ENCODE peak calls at places on chromosome 20, in nine cellular contexts. R is left lung, B is AG04449, Z is stomach, P is fibroblast of lung, F is Peyer's patch, H is pancreas, L is testis, U is heart right ventricle. O is an unnamed sample.

GRCh38 chr20:3932277-3933073 is 43.3 kb downstream of the PANK2 start:
- DNase-seq in B (no peak), R (no peak), H (no peak), P (peak), L (no peak), F (no peak), Z (no peak), U (no peak), O (peak)

GRCh38 chr20:57659131-57659788 is 39.0 kb upstream of the ZBP1 start:
- DNase-seq in L (peak), H (peak), U (no peak), F (peak), P (no peak), Z (peak), R (peak), B (no peak), O (no peak)

GRCh38 chr20:58518896-58519593 is 3.8 kb upstream of the APCDD1L start:
- DNase-seq in R (no peak), P (no peak), F (no peak), Z (no peak), H (no peak), B (no peak), U (no peak), L (no peak), O (no peak)

GRCh38 chr20:46142124-46142523 is 24.0 kb downstream of the CD40 start:
- DNase-seq in Z (no peak), U (no peak), B (no peak), H (no peak), R (no peak), P (no peak), F (no peak), L (no peak), O (no peak)

GRCh38 chr20:17870063-17870740 is 98.4 kb downstream of the SNX5 start:
- DNase-seq in R (no peak), B (no peak), Z (no peak), P (peak), L (no peak), U (peak), F (no peak), H (no peak), O (no peak)

GRCh38 chr20:45325367-45325766 is 17.3 kb upstream of the MATN4 start:
- DNase-seq in P (no peak), B (no peak), U (no peak), R (no peak), Z (no peak), F (no peak), L (no peak), H (no peak), O (no peak)

GRCh38 chr20:10898555-10898954 is 224.8 kb upstream of the JAG1 start:
- DNase-seq in Z (no peak), F (no peak), H (no peak), U (no peak), R (no peak), B (no peak), P (peak), L (no peak), O (no peak)

GRCh38 chr20:52682271-52682670 is 289.9 kb upstream of the TSHZ2 start:
- DNase-seq in B (no peak), R (peak), P (no peak), Z (no peak), H (no peak), U (no peak), L (no peak), F (no peak), O (no peak)

GRCh38 chr20:61791995-61792394 is 273.7 kb downstream of the TAF4 start:
- DNase-seq in R (no peak), Z (no peak), H (no peak), U (no peak), P (no peak), L (no peak), F (no peak), B (no peak), O (no peak)

GRCh38 chr20:46512943-46513844 is at the start of gene ZNF334:
- DNase-seq in P (peak), H (peak), R (peak), Z (peak), U (peak), F (peak), L (peak), B (no peak), O (peak)

GRCh38 chr20:9075264-9076095 is 6.6 kb downstream of the PLCB4 start:
- DNase-seq in U (no peak), P (no peak), F (no peak), L (no peak), Z (no peak), B (no peak), R (no peak), H (no peak), O (no peak)

GRCh38 chr20:36893801-36894200 is 17.9 kb downstream of the TLDC2 start:
- DNase-seq in H (no peak), U (no peak), Z (no peak), L (no peak), F (no peak), P (no peak), B (no peak), R (no peak), O (no peak)

GRCh38 chr20:17675519-17676377 is 6.3 kb downstream of the RRBP1 start:
- DNase-seq in U (no peak), F (no peak), L (no peak), R (no peak), P (no peak), Z (no peak), B (no peak), H (no peak), O (no peak)

GRCh38 chr20:48186915-48187314 is 401.6 kb upstream of the SULF2 start:
- DNase-seq in H (no peak), Z (no peak), U (no peak), F (no peak), R (no peak), P (no peak), B (no peak), L (no peak), O (no peak)

GRCh38 chr20:54132612-54133433 is 41.0 kb downstream of the CYP24A1 start:
- DNase-seq in L (no peak), H (no peak), R (no peak), F (peak), Z (no peak), U (no peak), B (peak), P (peak), O (peak)

GRCh38 chr20:36823126-36823525 is 49.6 kb upstream of the DSN1 start:
- DNase-seq in P (peak), H (no peak), R (no peak), L (peak), F (no peak), U (no peak), Z (peak), B (no peak), O (no peak)

GRCh38 chr20:54140927-54141566 is 32.7 kb downstream of the CYP24A1 start:
- DNase-seq in H (no peak), Z (no peak), B (no peak), L (no peak), U (no peak), R (no peak), P (peak), F (no peak), O (peak)

GRCh38 chr20:62860924-62861691 is 514 bp downstream of the TCFL5 start:
- DNase-seq in U (no peak), P (no peak), F (no peak), Z (no peak), B (no peak), H (peak), L (no peak), R (peak), O (no peak)

GRCh38 chr20:59405226-59405815 is 104.9 kb downstream of the EDN3 start:
- DNase-seq in B (no peak), F (no peak), P (no peak), L (no peak), Z (no peak), H (no peak), U (no peak), R (no peak), O (no peak)

GRCh38 chr20:32359633-32360332 is 1.7 kb downstream of the ASXL1 start:
- DNase-seq in P (peak), U (no peak), R (no peak), B (no peak), L (no peak), Z (no peak), F (no peak), H (no peak), O (peak)

GRCh38 chr20:25252686-25253421 is 5.0 kb downstream of the PYGB start:
- DNase-seq in Z (no peak), P (no peak), L (no peak), U (no peak), F (peak), B (no peak), R (no peak), H (no peak), O (no peak)

GRCh38 chr20:25453035-25453810 is 45.8 kb downstream of the GINS1 start:
- DNase-seq in F (no peak), U (no peak), Z (peak), H (no peak), R (peak), B (no peak), L (no peak), P (peak), O (peak)

GRCh38 chr20:35055445-35056276 is 36.9 kb downstream of the TRPC4AP start:
- DNase-seq in P (no peak), F (no peak), H (no peak), Z (no peak), B (no peak), U (no peak), R (no peak), L (no peak), O (peak)

GRCh38 chr20:46751856-46752255 is 42.4 kb downstream of the SLC2A10 start:
- DNase-seq in Z (no peak), L (peak), U (no peak), B (no peak), R (no peak), H (no peak), P (peak), F (no peak), O (no peak)

GRCh38 chr20:25226433-25227316 is 21.2 kb upstream of the PYGB start:
- DNase-seq in B (no peak), F (no peak), P (no peak), Z (no peak), L (no peak), R (no peak), U (peak), H (no peak), O (no peak)

GRCh38 chr20:36975085-36975829 is 23.7 kb upstream of the SAMHD1 start:
- DNase-seq in B (no peak), P (no peak), H (no peak), U (no peak), F (peak), L (no peak), Z (no peak), R (no peak), O (no peak)

GRCh38 chr20:38414769-38415450 is 20.2 kb downstream of the SNHG17 start:
- DNase-seq in H (no peak), R (no peak), P (no peak), Z (no peak), F (no peak), L (no peak), U (no peak), B (no peak), O (no peak)

GRCh38 chr20:40019510-40019909 is 669.5 kb downstream of the MAFB start:
- DNase-seq in Z (no peak), U (no peak), H (no peak), P (no peak), L (no peak), F (no peak), B (no peak), R (no peak), O (no peak)

GRCh38 chr20:5843054-5843731 is 93.0 kb downstream of the SHLD1 start:
- DNase-seq in L (no peak), R (no peak), Z (no peak), H (no peak), P (peak), U (no peak), B (no peak), F (no peak), O (peak)

GRCh38 chr20:22929661-22930060 is 105.5 kb upstream of the SSTR4 start:
- DNase-seq in Z (no peak), R (no peak), B (no peak), P (no peak), F (no peak), U (no peak), L (no peak), H (no peak), O (no peak)

GRCh38 chr20:24817351-24817750 is 131.7 kb upstream of the CST7 start:
- DNase-seq in F (no peak), H (no peak), P (no peak), U (no peak), Z (no peak), L (no peak), R (no peak), B (no peak), O (no peak)

GRCh38 chr20:58433759-58434158 is 44.7 kb downstream of the VAPB start:
- DNase-seq in H (no peak), F (no peak), Z (no peak), L (no peak), R (no peak), P (peak), B (no peak), U (no peak), O (peak)

GRCh38 chr20:36391456-36391855 is 85.3 kb downstream of the DLGAP4 start:
- DNase-seq in Z (no peak), B (no peak), R (no peak), L (no peak), P (no peak), U (no peak), F (no peak), H (no peak), O (no peak)

GRCh38 chr20:43960231-43960630 is 45.6 kb downstream of the TOX2 start:
- DNase-seq in B (no peak), R (no peak), U (no peak), H (no peak), F (peak), P (no peak), Z (no peak), L (no peak), O (no peak)

GRCh38 chr20:18307301-18307700 is 19.0 kb downstream of the ZNF133 start:
- DNase-seq in Z (no peak), B (no peak), L (no peak), U (no peak), P (no peak), R (no peak), F (no peak), H (no peak), O (no peak)

GRCh38 chr20:11891081-11891826 is 26.4 kb upstream of the BTBD3 start:
- DNase-seq in R (peak), P (peak), L (peak), U (peak), H (peak), Z (peak), F (peak), B (no peak), O (peak)

GRCh38 chr20:58228484-58229197 is at the start of gene ANKRD60:
- DNase-seq in L (peak), Z (no peak), R (no peak), U (peak), P (peak), B (no peak), F (no peak), H (peak), O (peak)

GRCh38 chr20:53711333-53712211 is 117.9 kb upstream of the ZNF217 start:
- DNase-seq in Z (no peak), P (no peak), B (no peak), L (no peak), H (no peak), R (no peak), U (no peak), F (no peak), O (no peak)

DNA sequence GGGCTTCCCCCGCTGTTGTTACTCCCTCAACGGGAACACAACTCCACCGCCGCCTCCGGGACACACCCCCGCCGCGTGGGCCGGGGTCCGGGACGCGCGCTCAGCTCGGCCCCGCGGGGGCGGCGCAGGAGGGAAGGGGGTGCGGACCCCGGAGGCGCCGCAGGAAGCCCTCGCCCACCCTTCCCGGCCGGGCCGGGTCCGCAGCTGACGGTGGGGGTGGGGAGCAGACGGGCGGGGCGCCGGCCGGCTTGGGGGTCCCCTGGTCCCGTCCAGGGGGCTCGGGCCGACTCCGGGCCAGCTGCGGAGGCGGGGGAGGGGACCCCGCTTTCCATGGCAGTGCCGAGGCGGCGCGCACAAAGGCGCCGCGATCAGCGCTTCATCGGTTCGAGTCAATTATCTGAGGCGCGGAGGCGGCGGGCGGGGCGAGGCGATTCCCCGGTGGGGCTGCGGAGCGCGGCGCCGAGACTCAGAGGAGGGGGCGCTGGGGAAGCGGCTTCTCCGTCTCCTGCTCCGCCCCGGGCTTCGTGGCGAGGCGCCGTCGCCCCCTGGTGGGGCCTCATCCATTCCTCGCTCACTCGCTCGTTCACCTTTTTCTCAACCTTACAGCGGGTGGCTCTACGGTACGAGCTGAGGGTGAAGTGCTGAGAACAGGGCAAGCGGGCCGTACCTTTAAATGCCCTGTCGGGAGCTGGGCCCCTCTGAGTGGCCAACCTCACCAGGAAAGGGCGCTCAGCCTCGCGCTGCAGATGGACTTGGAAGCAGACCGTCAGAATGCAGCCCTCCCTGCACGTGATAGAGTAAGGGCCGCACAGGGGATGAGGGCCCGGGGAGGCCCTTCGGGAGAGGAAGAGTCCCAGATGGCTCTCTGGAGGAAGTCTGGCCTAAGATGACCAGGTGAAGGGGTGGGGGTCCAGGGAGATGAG is 40.0 kb downstream of the SLC52A3 start:
- DNase-seq in Z (peak), F (peak), U (peak), H (peak), L (peak), P (peak), R (peak), B (no peak), O (peak)
- H3K4me3 ChIP-seq in Z (peak), F (peak), U (peak), H (peak), L (peak), P (no peak), R (peak), B (peak), O (no peak)

DNA sequence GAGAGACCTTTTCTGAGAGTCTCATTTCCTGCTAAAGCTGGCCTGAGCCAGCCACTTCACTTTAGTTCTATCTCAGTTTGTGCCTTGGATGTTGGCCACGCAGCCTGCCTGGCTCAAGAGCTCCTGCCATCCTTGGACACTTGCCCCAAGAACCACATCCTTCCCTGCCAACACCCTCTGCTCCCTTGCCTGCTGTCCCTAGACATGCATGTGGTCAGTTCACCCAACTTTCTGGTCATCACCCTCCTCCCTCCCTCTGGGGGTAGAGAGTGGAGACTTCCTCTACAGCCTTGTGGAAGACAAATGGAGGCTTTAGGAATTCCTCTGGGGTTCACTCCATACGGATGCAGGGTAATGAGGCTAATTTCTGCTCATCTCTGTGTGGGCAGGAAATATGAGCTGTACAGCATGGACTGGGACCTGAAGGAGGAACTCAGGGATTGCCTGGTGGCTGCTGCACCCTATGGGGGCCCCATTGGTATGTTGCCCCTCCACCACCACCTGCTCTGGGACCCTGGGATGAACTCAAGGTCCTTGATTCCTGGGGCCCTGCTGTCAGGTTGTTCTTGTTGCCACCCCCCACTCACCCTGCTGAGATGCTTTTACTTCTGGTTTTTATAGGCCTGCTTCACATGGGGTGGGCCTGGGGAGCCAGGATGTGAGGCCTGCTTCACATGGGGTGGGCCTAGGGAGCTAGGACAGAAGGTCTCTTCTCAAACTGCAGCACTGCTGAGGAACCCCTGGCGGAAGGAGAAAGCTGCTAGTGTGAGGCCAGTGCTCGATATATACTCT is 13.8 kb upstream of the PTPRA start:
- DNase-seq in F (no peak), H (no peak), Z (no peak), U (no peak), R (no peak), P (peak), L (no peak), B (no peak), O (peak)
- TF ChIP-seq CTCF in F (no peak), H (no peak), Z (no peak), U (no peak), R (no peak), P (no peak), L (no peak), B (no peak), O (no peak)

GRCh38 chr20:49578436-49578835 is 10.5 kb upstream of the PTGIS start:
- DNase-seq in P (no peak), F (no peak), B (no peak), U (no peak), H (no peak), Z (no peak), L (no peak), R (no peak), O (no peak)
- H3K4me3 ChIP-seq in P (no peak), F (no peak), B (no peak), U (no peak), H (no peak), Z (no peak), L (no peak), R (no peak), O (no peak)

GRCh38 chr20:63978319-63979220 is 872 bp downstream of the SAMD10 start:
- DNase-seq in Z (peak), U (peak), B (no peak), P (no peak), H (peak), R (peak), F (peak), L (peak), O (peak)

GRCh38 chr20:63979221-63979548 is 257 bp downstream of the SAMD10 start:
- DNase-seq in Z (no peak), F (no peak), P (no peak), R (no peak), H (no peak), B (no peak), L (no peak), U (peak), O (no peak)

GRCh38 chr20:63980806-63981728 is at the start of gene PRPF6:
- DNase-seq in R (peak), B (peak), F (peak), U (peak), P (peak), L (peak), Z (peak), H (peak), O (peak)

GRCh38 chr20:63980317-63980805 is 571 bp upstream of the PRPF6 start:
- DNase-seq in U (no peak), Z (no peak), H (no peak), B (no peak), R (no peak), P (no peak), F (no peak), L (no peak), O (no peak)

DNA sequence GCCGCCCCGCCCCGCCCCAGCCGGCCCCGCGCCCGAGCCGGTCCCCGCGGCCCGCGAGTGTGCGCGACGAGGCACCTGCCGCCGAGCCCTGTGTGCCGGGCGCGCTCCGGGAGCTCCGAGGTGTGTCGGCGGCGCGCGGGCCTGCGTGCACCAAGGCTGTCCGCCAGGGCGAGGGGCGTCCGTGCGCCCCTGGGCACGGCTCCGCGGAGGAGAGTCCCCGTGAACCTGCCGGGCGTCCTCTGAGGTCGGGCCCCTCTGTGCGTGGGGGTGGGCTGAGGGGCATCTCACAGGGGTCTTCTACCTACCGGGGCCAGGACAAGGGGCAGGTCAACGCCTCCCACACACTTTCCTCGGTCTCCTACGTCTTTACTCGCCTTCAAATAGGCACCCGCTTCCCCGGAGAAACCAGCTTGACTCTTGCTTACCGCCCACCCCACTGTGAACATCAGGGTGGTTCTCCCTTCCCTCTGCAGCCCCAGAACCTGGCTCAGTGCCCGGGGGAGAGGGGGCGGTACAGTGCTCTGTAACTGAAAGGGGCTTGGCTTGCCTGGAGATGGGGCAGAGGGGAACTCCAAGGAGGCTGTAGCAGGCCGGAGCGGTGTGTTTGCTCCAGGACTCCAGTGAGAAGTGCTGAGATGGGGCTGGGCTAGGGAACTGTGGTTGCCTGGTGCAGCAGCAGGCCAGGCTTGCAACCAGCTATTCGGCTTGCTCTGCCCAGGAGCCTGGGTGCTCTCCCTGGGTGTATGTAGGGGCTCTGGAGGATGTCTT is at the start of gene SAMD10:
- DNase-seq in L (peak), B (no peak), F (peak), H (peak), P (no peak), Z (peak), R (peak), U (peak), O (peak)
- TF ChIP-seq CTCF in L (no peak), B (peak), F (no peak), H (peak), P (no peak), Z (no peak), R (no peak), U (no peak), O (no peak)

O was measured in astrocyte of the spinal cord.